ENCODE peak calls at places on chromosome 9, in nine cellular contexts. One of them, this sample, is unnamed.

GRCh38 chr9:94758844-94759243 is 32.3 kb downstream of the AOPEP start:
- DNase-seq in stromal cell of bone marrow: no peak
- DNase-seq in activated naive CD4-positive, alpha-beta T cell treated with anti-CD3 and anti-CD28 coated beads, Interleukin-2, amount 10 ng/mL, durations not matched to agents 7 days and 5 days: no peak
- DNase-seq in GM04503: no peak
- DNase-seq in CD8-positive, alpha-beta T cell: no peak
- DNase-seq in activated effector memory CD4-positive, alpha-beta T cell treated with anti-CD3 and anti-CD28 coated beads, Interleukin-2, amount 50 U/mL, for 16 hours: no peak
- DNase-seq in LoVo: no peak
- DNase-seq in lower lobe of right lung: no peak
- DNase-seq in head of caudate nucleus: no peak
- DNase-seq in this sample: no peak

GRCh38 chr9:36174731-36175130 is 5.5 kb downstream of the CCIN start:
- DNase-seq in lower lobe of right lung: no peak
- DNase-seq in CD8-positive, alpha-beta T cell: no peak
- DNase-seq in activated effector memory CD4-positive, alpha-beta T cell treated with anti-CD3 and anti-CD28 coated beads, Interleukin-2, amount 50 U/mL, for 16 hours: no peak
- DNase-seq in stromal cell of bone marrow: no peak
- DNase-seq in head of caudate nucleus: no peak
- DNase-seq in LoVo: no peak
- DNase-seq in activated naive CD4-positive, alpha-beta T cell treated with anti-CD3 and anti-CD28 coated beads, Interleukin-2, amount 10 ng/mL, durations not matched to agents 7 days and 5 days: no peak
- DNase-seq in GM04503: no peak
- DNase-seq in this sample: no peak

GRCh38 chr9:95605826-95606555 is 89.2 kb upstream of the PTCH1 start:
- DNase-seq in GM04503: no peak
- DNase-seq in head of caudate nucleus: no peak
- DNase-seq in stromal cell of bone marrow: no peak
- DNase-seq in lower lobe of right lung: no peak
- DNase-seq in activated naive CD4-positive, alpha-beta T cell treated with anti-CD3 and anti-CD28 coated beads, Interleukin-2, amount 10 ng/mL, durations not matched to agents 7 days and 5 days: no peak
- DNase-seq in LoVo: no peak
- DNase-seq in activated effector memory CD4-positive, alpha-beta T cell treated with anti-CD3 and anti-CD28 coated beads, Interleukin-2, amount 50 U/mL, for 16 hours: no peak
- DNase-seq in CD8-positive, alpha-beta T cell: no peak
- DNase-seq in this sample: peak

GRCh38 chr9:127308559-127309429 is 44.2 kb downstream of the GARNL3 start:
- DNase-seq in stromal cell of bone marrow: no peak
- DNase-seq in activated effector memory CD4-positive, alpha-beta T cell treated with anti-CD3 and anti-CD28 coated beads, Interleukin-2, amount 50 U/mL, for 16 hours: no peak
- DNase-seq in head of caudate nucleus: no peak
- DNase-seq in lower lobe of right lung: no peak
- DNase-seq in activated naive CD4-positive, alpha-beta T cell treated with anti-CD3 and anti-CD28 coated beads, Interleukin-2, amount 10 ng/mL, durations not matched to agents 7 days and 5 days: no peak
- DNase-seq in LoVo: no peak
- DNase-seq in CD8-positive, alpha-beta T cell: no peak
- DNase-seq in GM04503: no peak
- DNase-seq in this sample: no peak

GRCh38 chr9:120855827-120856636 is 13.3 kb upstream of the PSMD5 start:
- DNase-seq in activated effector memory CD4-positive, alpha-beta T cell treated with anti-CD3 and anti-CD28 coated beads, Interleukin-2, amount 50 U/mL, for 16 hours: no peak
- DNase-seq in CD8-positive, alpha-beta T cell: peak
- DNase-seq in activated naive CD4-positive, alpha-beta T cell treated with anti-CD3 and anti-CD28 coated beads, Interleukin-2, amount 10 ng/mL, durations not matched to agents 7 days and 5 days: no peak
- DNase-seq in stromal cell of bone marrow: no peak
- DNase-seq in LoVo: no peak
- DNase-seq in GM04503: no peak
- DNase-seq in lower lobe of right lung: no peak
- DNase-seq in head of caudate nucleus: no peak
- DNase-seq in this sample: no peak

GRCh38 chr9:132793606-132794580 is 84.2 kb downstream of the AK8 start:
- DNase-seq in CD8-positive, alpha-beta T cell: peak
- DNase-seq in activated naive CD4-positive, alpha-beta T cell treated with anti-CD3 and anti-CD28 coated beads, Interleukin-2, amount 10 ng/mL, durations not matched to agents 7 days and 5 days: no peak
- DNase-seq in activated effector memory CD4-positive, alpha-beta T cell treated with anti-CD3 and anti-CD28 coated beads, Interleukin-2, amount 50 U/mL, for 16 hours: peak
- DNase-seq in LoVo: no peak
- DNase-seq in GM04503: no peak
- DNase-seq in head of caudate nucleus: no peak
- DNase-seq in lower lobe of right lung: no peak
- DNase-seq in stromal cell of bone marrow: no peak
- DNase-seq in this sample: no peak

GRCh38 chr9:35287986-35288515 is 126.2 kb downstream of the UNC13B start:
- DNase-seq in stromal cell of bone marrow: no peak
- DNase-seq in LoVo: no peak
- DNase-seq in activated effector memory CD4-positive, alpha-beta T cell treated with anti-CD3 and anti-CD28 coated beads, Interleukin-2, amount 50 U/mL, for 16 hours: no peak
- DNase-seq in head of caudate nucleus: no peak
- DNase-seq in CD8-positive, alpha-beta T cell: no peak
- DNase-seq in GM04503: no peak
- DNase-seq in lower lobe of right lung: no peak
- DNase-seq in activated naive CD4-positive, alpha-beta T cell treated with anti-CD3 and anti-CD28 coated beads, Interleukin-2, amount 10 ng/mL, durations not matched to agents 7 days and 5 days: no peak
- DNase-seq in this sample: no peak

GRCh38 chr9:114300846-114301797 is 21.8 kb upstream of the ORM1 start:
- DNase-seq in stromal cell of bone marrow: no peak
- DNase-seq in activated naive CD4-positive, alpha-beta T cell treated with anti-CD3 and anti-CD28 coated beads, Interleukin-2, amount 10 ng/mL, durations not matched to agents 7 days and 5 days: no peak
- DNase-seq in activated effector memory CD4-positive, alpha-beta T cell treated with anti-CD3 and anti-CD28 coated beads, Interleukin-2, amount 50 U/mL, for 16 hours: peak
- DNase-seq in GM04503: no peak
- DNase-seq in CD8-positive, alpha-beta T cell: no peak
- DNase-seq in head of caudate nucleus: no peak
- DNase-seq in lower lobe of right lung: peak
- DNase-seq in LoVo: no peak
- DNase-seq in this sample: no peak

GRCh38 chr9:2726620-2727335 is 9.5 kb downstream of the KCNV2 start:
- DNase-seq in LoVo: no peak
- DNase-seq in activated effector memory CD4-positive, alpha-beta T cell treated with anti-CD3 and anti-CD28 coated beads, Interleukin-2, amount 50 U/mL, for 16 hours: no peak
- DNase-seq in activated naive CD4-positive, alpha-beta T cell treated with anti-CD3 and anti-CD28 coated beads, Interleukin-2, amount 10 ng/mL, durations not matched to agents 7 days and 5 days: no peak
- DNase-seq in head of caudate nucleus: no peak
- DNase-seq in stromal cell of bone marrow: no peak
- DNase-seq in GM04503: no peak
- DNase-seq in lower lobe of right lung: no peak
- DNase-seq in CD8-positive, alpha-beta T cell: no peak
- DNase-seq in this sample: no peak

GRCh38 chr9:114158482-114159130 is 3.3 kb downstream of the COL27A1 start:
- DNase-seq in LoVo: no peak
- DNase-seq in lower lobe of right lung: no peak
- DNase-seq in GM04503: no peak
- DNase-seq in stromal cell of bone marrow: no peak
- DNase-seq in activated naive CD4-positive, alpha-beta T cell treated with anti-CD3 and anti-CD28 coated beads, Interleukin-2, amount 10 ng/mL, durations not matched to agents 7 days and 5 days: no peak
- DNase-seq in CD8-positive, alpha-beta T cell: no peak
- DNase-seq in activated effector memory CD4-positive, alpha-beta T cell treated with anti-CD3 and anti-CD28 coated beads, Interleukin-2, amount 50 U/mL, for 16 hours: no peak
- DNase-seq in head of caudate nucleus: no peak
- DNase-seq in this sample: no peak

GRCh38 chr9:31321256-31321655 is 1063.2 kb upstream of the ACO1 start:
- DNase-seq in activated naive CD4-positive, alpha-beta T cell treated with anti-CD3 and anti-CD28 coated beads, Interleukin-2, amount 10 ng/mL, durations not matched to agents 7 days and 5 days: no peak
- DNase-seq in head of caudate nucleus: no peak
- DNase-seq in LoVo: no peak
- DNase-seq in lower lobe of right lung: no peak
- DNase-seq in activated effector memory CD4-positive, alpha-beta T cell treated with anti-CD3 and anti-CD28 coated beads, Interleukin-2, amount 50 U/mL, for 16 hours: no peak
- DNase-seq in CD8-positive, alpha-beta T cell: no peak
- DNase-seq in GM04503: no peak
- DNase-seq in stromal cell of bone marrow: no peak
- DNase-seq in this sample: no peak

GRCh38 chr9:114929166-114929565 is 1.2 kb downstream of the TNFSF8 start:
- DNase-seq in stromal cell of bone marrow: no peak
- DNase-seq in CD8-positive, alpha-beta T cell: no peak
- DNase-seq in activated naive CD4-positive, alpha-beta T cell treated with anti-CD3 and anti-CD28 coated beads, Interleukin-2, amount 10 ng/mL, durations not matched to agents 7 days and 5 days: peak
- DNase-seq in head of caudate nucleus: no peak
- DNase-seq in LoVo: no peak
- DNase-seq in lower lobe of right lung: no peak
- DNase-seq in GM04503: no peak
- DNase-seq in activated effector memory CD4-positive, alpha-beta T cell treated with anti-CD3 and anti-CD28 coated beads, Interleukin-2, amount 50 U/mL, for 16 hours: no peak
- DNase-seq in this sample: no peak

GRCh38 chr9:13033959-13034695 is 245.4 kb downstream of the MPDZ start:
- DNase-seq in LoVo: peak
- DNase-seq in stromal cell of bone marrow: peak
- DNase-seq in activated effector memory CD4-positive, alpha-beta T cell treated with anti-CD3 and anti-CD28 coated beads, Interleukin-2, amount 50 U/mL, for 16 hours: no peak
- DNase-seq in CD8-positive, alpha-beta T cell: no peak
- DNase-seq in lower lobe of right lung: peak
- DNase-seq in GM04503: no peak
- DNase-seq in head of caudate nucleus: peak
- DNase-seq in activated naive CD4-positive, alpha-beta T cell treated with anti-CD3 and anti-CD28 coated beads, Interleukin-2, amount 10 ng/mL, durations not matched to agents 7 days and 5 days: peak
- DNase-seq in this sample: peak

GRCh38 chr9:124854822-124855221 is 1.6 kb downstream of the WDR38 start:
- DNase-seq in GM04503: no peak
- DNase-seq in activated naive CD4-positive, alpha-beta T cell treated with anti-CD3 and anti-CD28 coated beads, Interleukin-2, amount 10 ng/mL, durations not matched to agents 7 days and 5 days: no peak
- DNase-seq in head of caudate nucleus: no peak
- DNase-seq in lower lobe of right lung: no peak
- DNase-seq in stromal cell of bone marrow: no peak
- DNase-seq in activated effector memory CD4-positive, alpha-beta T cell treated with anti-CD3 and anti-CD28 coated beads, Interleukin-2, amount 50 U/mL, for 16 hours: no peak
- DNase-seq in LoVo: no peak
- DNase-seq in CD8-positive, alpha-beta T cell: no peak
- DNase-seq in this sample: no peak

GRCh38 chr9:100066539-100066938 is 32.3 kb downstream of the ERP44 start:
- DNase-seq in head of caudate nucleus: no peak
- DNase-seq in stromal cell of bone marrow: peak
- DNase-seq in activated naive CD4-positive, alpha-beta T cell treated with anti-CD3 and anti-CD28 coated beads, Interleukin-2, amount 10 ng/mL, durations not matched to agents 7 days and 5 days: no peak
- DNase-seq in GM04503: no peak
- DNase-seq in LoVo: no peak
- DNase-seq in lower lobe of right lung: no peak
- DNase-seq in CD8-positive, alpha-beta T cell: no peak
- DNase-seq in activated effector memory CD4-positive, alpha-beta T cell treated with anti-CD3 and anti-CD28 coated beads, Interleukin-2, amount 50 U/mL, for 16 hours: no peak
- DNase-seq in this sample: no peak

GRCh38 chr9:99821187-99822095 is at the start of gene NR4A3:
- DNase-seq in activated naive CD4-positive, alpha-beta T cell treated with anti-CD3 and anti-CD28 coated beads, Interleukin-2, amount 10 ng/mL, durations not matched to agents 7 days and 5 days: peak
- DNase-seq in CD8-positive, alpha-beta T cell: peak
- DNase-seq in GM04503: peak
- DNase-seq in activated effector memory CD4-positive, alpha-beta T cell treated with anti-CD3 and anti-CD28 coated beads, Interleukin-2, amount 50 U/mL, for 16 hours: peak
- DNase-seq in stromal cell of bone marrow: peak
- DNase-seq in LoVo: peak
- DNase-seq in head of caudate nucleus: peak
- DNase-seq in lower lobe of right lung: peak
- DNase-seq in this sample: peak

GRCh38 chr9:86041331-86041741 is 58.0 kb downstream of the GOLM1 start:
- DNase-seq in CD8-positive, alpha-beta T cell: no peak
- DNase-seq in GM04503: peak
- DNase-seq in LoVo: no peak
- DNase-seq in activated naive CD4-positive, alpha-beta T cell treated with anti-CD3 and anti-CD28 coated beads, Interleukin-2, amount 10 ng/mL, durations not matched to agents 7 days and 5 days: no peak
- DNase-seq in lower lobe of right lung: no peak
- DNase-seq in head of caudate nucleus: no peak
- DNase-seq in stromal cell of bone marrow: peak
- DNase-seq in activated effector memory CD4-positive, alpha-beta T cell treated with anti-CD3 and anti-CD28 coated beads, Interleukin-2, amount 50 U/mL, for 16 hours: no peak
- DNase-seq in this sample: no peak

GRCh38 chr9:82412586-82412985 is 424.0 kb downstream of the SPATA31D1 start:
- DNase-seq in head of caudate nucleus: no peak
- DNase-seq in LoVo: no peak
- DNase-seq in CD8-positive, alpha-beta T cell: no peak
- DNase-seq in stromal cell of bone marrow: no peak
- DNase-seq in GM04503: no peak
- DNase-seq in activated effector memory CD4-positive, alpha-beta T cell treated with anti-CD3 and anti-CD28 coated beads, Interleukin-2, amount 50 U/mL, for 16 hours: no peak
- DNase-seq in activated naive CD4-positive, alpha-beta T cell treated with anti-CD3 and anti-CD28 coated beads, Interleukin-2, amount 10 ng/mL, durations not matched to agents 7 days and 5 days: no peak
- DNase-seq in lower lobe of right lung: no peak
- DNase-seq in this sample: no peak

GRCh38 chr9:121776009-121776738 is 124.7 kb downstream of the DAB2IP start:
- DNase-seq in stromal cell of bone marrow: no peak
- DNase-seq in CD8-positive, alpha-beta T cell: no peak
- DNase-seq in activated naive CD4-positive, alpha-beta T cell treated with anti-CD3 and anti-CD28 coated beads, Interleukin-2, amount 10 ng/mL, durations not matched to agents 7 days and 5 days: no peak
- DNase-seq in LoVo: no peak
- DNase-seq in head of caudate nucleus: no peak
- DNase-seq in activated effector memory CD4-positive, alpha-beta T cell treated with anti-CD3 and anti-CD28 coated beads, Interleukin-2, amount 50 U/mL, for 16 hours: peak
- DNase-seq in GM04503: no peak
- DNase-seq in lower lobe of right lung: peak
- DNase-seq in this sample: no peak

GRCh38 chr9:110319781-110320180 is 17.9 kb downstream of the TXNDC8 start:
- DNase-seq in head of caudate nucleus: no peak
- DNase-seq in LoVo: no peak
- DNase-seq in lower lobe of right lung: no peak
- DNase-seq in GM04503: no peak
- DNase-seq in stromal cell of bone marrow: no peak
- DNase-seq in activated naive CD4-positive, alpha-beta T cell treated with anti-CD3 and anti-CD28 coated beads, Interleukin-2, amount 10 ng/mL, durations not matched to agents 7 days and 5 days: no peak
- DNase-seq in CD8-positive, alpha-beta T cell: no peak
- DNase-seq in activated effector memory CD4-positive, alpha-beta T cell treated with anti-CD3 and anti-CD28 coated beads, Interleukin-2, amount 50 U/mL, for 16 hours: no peak
- DNase-seq in this sample: no peak

GRCh38 chr9:20804476-20805253 is 120.6 kb downstream of the FOCAD start:
- DNase-seq in activated naive CD4-positive, alpha-beta T cell treated with anti-CD3 and anti-CD28 coated beads, Interleukin-2, amount 10 ng/mL, durations not matched to agents 7 days and 5 days: no peak
- DNase-seq in lower lobe of right lung: no peak
- DNase-seq in activated effector memory CD4-positive, alpha-beta T cell treated with anti-CD3 and anti-CD28 coated beads, Interleukin-2, amount 50 U/mL, for 16 hours: no peak
- DNase-seq in GM04503: no peak
- DNase-seq in stromal cell of bone marrow: no peak
- DNase-seq in CD8-positive, alpha-beta T cell: no peak
- DNase-seq in head of caudate nucleus: no peak
- DNase-seq in LoVo: no peak
- DNase-seq in this sample: no peak

GRCh38 chr9:124632077-124632621 is 125.0 kb upstream of the NR5A1 start:
- DNase-seq in lower lobe of right lung: no peak
- DNase-seq in activated effector memory CD4-positive, alpha-beta T cell treated with anti-CD3 and anti-CD28 coated beads, Interleukin-2, amount 50 U/mL, for 16 hours: no peak
- DNase-seq in activated naive CD4-positive, alpha-beta T cell treated with anti-CD3 and anti-CD28 coated beads, Interleukin-2, amount 10 ng/mL, durations not matched to agents 7 days and 5 days: no peak
- DNase-seq in head of caudate nucleus: no peak
- DNase-seq in CD8-positive, alpha-beta T cell: no peak
- DNase-seq in GM04503: no peak
- DNase-seq in LoVo: no peak
- DNase-seq in stromal cell of bone marrow: peak
- DNase-seq in this sample: no peak

GRCh38 chr9:88590558-88591146 is 55.7 kb downstream of the NXNL2 start:
- DNase-seq in lower lobe of right lung: no peak
- DNase-seq in activated effector memory CD4-positive, alpha-beta T cell treated with anti-CD3 and anti-CD28 coated beads, Interleukin-2, amount 50 U/mL, for 16 hours: no peak
- DNase-seq in stromal cell of bone marrow: no peak
- DNase-seq in LoVo: no peak
- DNase-seq in activated naive CD4-positive, alpha-beta T cell treated with anti-CD3 and anti-CD28 coated beads, Interleukin-2, amount 10 ng/mL, durations not matched to agents 7 days and 5 days: no peak
- DNase-seq in head of caudate nucleus: no peak
- DNase-seq in GM04503: no peak
- DNase-seq in CD8-positive, alpha-beta T cell: no peak
- DNase-seq in this sample: peak

GRCh38 chr9:133476531-133476930 is 2.4 kb downstream of the SLC2A6 start:
- DNase-seq in activated naive CD4-positive, alpha-beta T cell treated with anti-CD3 and anti-CD28 coated beads, Interleukin-2, amount 10 ng/mL, durations not matched to agents 7 days and 5 days: no peak
- DNase-seq in GM04503: no peak
- DNase-seq in lower lobe of right lung: no peak
- DNase-seq in activated effector memory CD4-positive, alpha-beta T cell treated with anti-CD3 and anti-CD28 coated beads, Interleukin-2, amount 50 U/mL, for 16 hours: no peak
- DNase-seq in head of caudate nucleus: no peak
- DNase-seq in CD8-positive, alpha-beta T cell: no peak
- DNase-seq in stromal cell of bone marrow: no peak
- DNase-seq in LoVo: no peak
- DNase-seq in this sample: no peak

GRCh38 chr9:132744881-132745761 is 74.9 kb downstream of the GTF3C4 start:
- DNase-seq in head of caudate nucleus: no peak
- DNase-seq in activated naive CD4-positive, alpha-beta T cell treated with anti-CD3 and anti-CD28 coated beads, Interleukin-2, amount 10 ng/mL, durations not matched to agents 7 days and 5 days: no peak
- DNase-seq in activated effector memory CD4-positive, alpha-beta T cell treated with anti-CD3 and anti-CD28 coated beads, Interleukin-2, amount 50 U/mL, for 16 hours: no peak
- DNase-seq in lower lobe of right lung: no peak
- DNase-seq in stromal cell of bone marrow: no peak
- DNase-seq in CD8-positive, alpha-beta T cell: no peak
- DNase-seq in GM04503: no peak
- DNase-seq in LoVo: no peak
- DNase-seq in this sample: no peak

This sample was measured in HT-29.